ENCODE peak calls at places on chromosomes 11 and 22, in four cellular contexts. One of them, this sample, is unnamed.

GRCh38 chr11:120471131-120471530 is 40.4 kb upstream of the GRIK4 start:
- DNase-seq in ovary: no peak
- DNase-seq in GM03348: peak; percentile 77
- DNase-seq in posterior vena cava: no peak
- DNase-seq in this sample: no peak

GRCh38 chr11:122791836-122792235 is 46.5 kb upstream of the CRTAM start:
- DNase-seq in ovary: no peak
- DNase-seq in posterior vena cava: no peak
- DNase-seq in GM03348: peak; percentile 72
- DNase-seq in this sample: no peak

GRCh38 chr22:42972592-42973535 is 42.1 kb downstream of the PACSIN2 start:
- DNase-seq in posterior vena cava: no peak
- DNase-seq in ovary: no peak
- DNase-seq in GM03348: no peak
- DNase-seq in this sample: no peak

GRCh38 chr11:35531246-35531645 is 5.8 kb upstream of the PAMR1 start:
- DNase-seq in GM03348: no peak
- DNase-seq in posterior vena cava: no peak
- DNase-seq in ovary: no peak
- DNase-seq in this sample: no peak

GRCh38 chr11:2105536-2105935 is 33.7 kb downstream of the IGF2 start:
- DNase-seq in GM03348: no peak
- DNase-seq in ovary: no peak
- DNase-seq in posterior vena cava: peak; percentile 76
- DNase-seq in this sample: no peak

GRCh38 chr22:26585104-26585790 is 4.7 kb downstream of the TPST2 start:
- DNase-seq in posterior vena cava: peak; percentile 86
- DNase-seq in ovary: peak; percentile 41
- DNase-seq in GM03348: peak; percentile 76
- DNase-seq in this sample: no peak

GRCh38 chr11:28535677-28536076 is 427.5 kb downstream of the METTL15 start:
- DNase-seq in posterior vena cava: no peak
- DNase-seq in ovary: no peak
- DNase-seq in GM03348: no peak
- DNase-seq in this sample: no peak

GRCh38 chr11:20066013-20066782 is 94.1 kb downstream of the DBX1 start:
- DNase-seq in posterior vena cava: no peak
- DNase-seq in GM03348: no peak
- DNase-seq in ovary: no peak
- DNase-seq in this sample: no peak

GRCh38 chr11:31874631-31875191 is 63.6 kb upstream of the PAX6 start:
- DNase-seq in posterior vena cava: no peak
- DNase-seq in GM03348: no peak
- DNase-seq in ovary: no peak
- DNase-seq in this sample: no peak

GRCh38 chr22:36405671-36406070 is 17.9 kb upstream of the MYH9 start:
- DNase-seq in ovary: no peak
- DNase-seq in GM03348: peak; percentile 51
- DNase-seq in posterior vena cava: no peak
- DNase-seq in this sample: peak; percentile 68

GRCh38 chr22:17057959-17058814 is 26.6 kb upstream of the IL17RA start:
- DNase-seq in ovary: peak; percentile 60
- DNase-seq in posterior vena cava: no peak
- DNase-seq in GM03348: peak; percentile 91
- DNase-seq in this sample: peak; percentile 62

GRCh38 chr11:113577356-113578163 is 102.4 kb upstream of the DRD2 start:
- DNase-seq in posterior vena cava: no peak
- DNase-seq in GM03348: no peak
- DNase-seq in ovary: no peak
- DNase-seq in this sample: no peak

GRCh38 chr11:22244986-22245592 is 52.2 kb downstream of the ANO5 start:
- DNase-seq in ovary: peak; percentile 8
- DNase-seq in GM03348: peak; percentile 42
- DNase-seq in posterior vena cava: peak; percentile 62
- DNase-seq in this sample: peak; percentile 39

GRCh38 chr22:24437820-24438328 is 10.5 kb downstream of the ADORA2A start:
- DNase-seq in posterior vena cava: no peak
- DNase-seq in ovary: no peak
- DNase-seq in GM03348: no peak
- DNase-seq in this sample: peak; percentile 73

GRCh38 chr11:106031210-106031845 is 9.3 kb upstream of the MSANTD4 start:
- DNase-seq in posterior vena cava: no peak
- DNase-seq in ovary: no peak
- DNase-seq in GM03348: no peak
- DNase-seq in this sample: no peak

This sample was measured in B cell.